ENCODE peak calls at places on chromosomes 6 and 20, in five cellular contexts. S is left cardiac atrium, W is activated gamma-delta T cell treated with Interleukin-2 at 50 U/mL for 16 hours, A is mammary epithelial cell, M is HAP-1. N is an unnamed sample.

GRCh38 chr6:111691345-111692225 is 85.9 kb upstream of the TRAF3IP2 start:
- DNase-seq in S (no peak), W (no peak), A (no peak), M (no peak), N (no peak)

GRCh38 chr6:129835691-129836090 is 25.4 kb downstream of the TMEM244 start:
- DNase-seq in S (no peak), W (no peak), A (no peak), M (no peak), N (no peak)

GRCh38 chr20:44532981-44533331 is 11.1 kb upstream of the SERINC3 start:
- DNase-seq in S (no peak), W (no peak), A (peak), M (no peak), N (no peak)

GRCh38 chr20:19699132-19699971 is 58.7 kb upstream of the RIN2 start:
- DNase-seq in S (no peak), W (no peak), A (peak), M (no peak), N (no peak)

GRCh38 chr6:15754035-15754705 is 91.3 kb upstream of the DTNBP1 start:
- DNase-seq in S (no peak), W (no peak), A (peak), M (no peak), N (no peak)

GRCh38 chr6:123415844-123416468 is 220.8 kb downstream of the TRDN start:
- DNase-seq in S (peak), W (no peak), A (peak), M (peak), N (peak)

GRCh38 chr20:57103146-57103800 is 163.2 kb downstream of the BMP7 start:
- DNase-seq in S (no peak), W (no peak), A (no peak), M (no peak), N (no peak)

GRCh38 chr6:54020311-54020710 is 90.9 kb upstream of the MLIP start:
- DNase-seq in S (no peak), W (no peak), A (no peak), M (no peak), N (no peak)

GRCh38 chr20:50267041-50267865 is 76.6 kb downstream of the CEBPB start:
- DNase-seq in S (peak), W (no peak), A (peak), M (peak), N (no peak)

GRCh38 chr20:42018979-42019378 is 400.8 kb upstream of the CHD6 start:
- DNase-seq in S (no peak), W (no peak), A (no peak), M (peak), N (no peak)

GRCh38 chr6:32622545-32623401 is 14.4 kb upstream of the HLA-DQA1 start:
- DNase-seq in S (no peak), W (peak), A (peak), M (no peak), N (no peak)